ENCODE peak calls at places on chromosome X, in six cellular contexts. K is CD8-positive, alpha-beta memory T cell; W is Karpas-422; B is spleen; N is lung; Q is PC-9. S is an unnamed sample.

GRCh38 chrX:24207826-24208225 is 58.3 kb downstream of the ZFX start:
- DNase-seq in Q (no peak), K (no peak), W (no peak), B (no peak), N (no peak), S (no peak)

GRCh38 chrX:10566726-10567097 is 53.7 kb downstream of the MID1 start:
- DNase-seq in K (no peak), B (no peak), N (no peak), Q (no peak), W (no peak), S (no peak)

GRCh38 chrX:20263474-20263873 is 3.2 kb downstream of the RPS6KA3 start:
- DNase-seq in K (no peak), N (no peak), Q (no peak), B (no peak), W (peak; percentile 40), S (no peak)

GRCh38 chrX:39577976-39578962 is 519.5 kb downstream of the BCOR start:
- DNase-seq in W (peak; percentile 60), K (no peak), B (peak; percentile 78), Q (no peak), N (no peak), S (peak; percentile 30)

GRCh38 chrX:147180886-147181285 is 366.3 kb upstream of the CXorf51A start:
- DNase-seq in K (no peak), B (no peak), W (no peak), N (no peak), Q (no peak), S (no peak)

GRCh38 chrX:30800901-30801300 is 88.2 kb downstream of the TAB3 start:
- DNase-seq in Q (no peak), B (no peak), W (no peak), K (no peak), N (no peak), S (no peak)

GRCh38 chrX:38426785-38427184 is 74.4 kb downstream of the OTC start:
- DNase-seq in Q (no peak), N (no peak), B (no peak), K (no peak), W (no peak), S (no peak)

GRCh38 chrX:47796433-47796906 is 40.2 kb upstream of the ZNF81 start:
- DNase-seq in Q (no peak), N (no peak), B (no peak), W (no peak), K (no peak), S (no peak)

GRCh38 chrX:51860679-51861078 is 32.7 kb upstream of the MAGED1 start:
- DNase-seq in Q (peak; percentile 2), B (no peak), K (no peak), N (no peak), W (peak; percentile 61), S (peak; percentile 3)

GRCh38 chrX:113274345-113274744 is 433.7 kb upstream of the AMOT start:
- DNase-seq in W (no peak), N (no peak), Q (no peak), K (no peak), B (no peak), S (no peak)

GRCh38 chrX:148049441-148049840 is 68.3 kb downstream of the FMR1NB start:
- DNase-seq in Q (no peak), B (no peak), W (peak; percentile 90), K (no peak), N (no peak), S (no peak)

GRCh38 chrX:11244641-11245040 is 48.6 kb upstream of the AMELX start:
- DNase-seq in W (no peak), N (no peak), B (no peak), Q (no peak), K (no peak), S (no peak)

GRCh38 chrX:141415889-141416288 is 168.6 kb downstream of the SPANXA1 start:
- DNase-seq in K (no peak), B (no peak), Q (no peak), W (no peak), N (no peak), S (no peak)

GRCh38 chrX:31070057-31070468 is 1.8 kb downstream of the FTHL17 start:
- DNase-seq in B (no peak), K (no peak), W (no peak), Q (no peak), N (no peak), S (no peak)

GRCh38 chrX:127621780-127622179 is 430.4 kb downstream of the ACTRT1 start:
- DNase-seq in W (no peak), B (no peak), N (no peak), K (no peak), Q (no peak), S (no peak)

GRCh38 chrX:142156567-142156966 is 48.5 kb downstream of the MAGEC2 start:
- DNase-seq in B (no peak), W (no peak), N (no peak), Q (no peak), K (no peak), S (no peak)

GRCh38 chrX:152072236-152072635 is 66.1 kb downstream of the MAGEA10 start:
- DNase-seq in W (no peak), B (no peak), Q (peak; percentile 25), K (no peak), N (no peak), S (no peak)

GRCh38 chrX:139178980-139179379 is 351.6 kb upstream of the F9 start:
- DNase-seq in B (no peak), W (no peak), N (no peak), Q (no peak), K (no peak), S (no peak)

GRCh38 chrX:84123585-84123984 is 64.4 kb downstream of the RPS6KA6 start:
- DNase-seq in Q (no peak), B (no peak), N (no peak), K (no peak), W (no peak), S (no peak)

GRCh38 chrX:103063918-103064434 is at the start of gene BEX1:
- DNase-seq in W (no peak), K (no peak), Q (no peak), N (no peak), B (peak; percentile 78), S (no peak)

GRCh38 chrX:119015407-119016242 is 41.2 kb downstream of the LONRF3 start:
- DNase-seq in W (peak; percentile 92), B (no peak), N (peak; percentile 41), Q (peak; percentile 86), K (no peak), S (no peak)

GRCh38 chrX:53440631-53441517 is 6.7 kb upstream of the HSD17B10 start:
- DNase-seq in K (no peak), B (peak; percentile 82), N (peak; percentile 70), Q (peak; percentile 62), W (no peak), S (no peak)

GRCh38 chrX:21865436-21865835 is 9.6 kb downstream of the YY2 start:
- DNase-seq in K (no peak), N (no peak), B (no peak), W (no peak), Q (no peak), S (no peak)

GRCh38 chrX:148991502-148991901 is 491.1 kb downstream of the AFF2 start:
- DNase-seq in N (no peak), W (no peak), K (no peak), Q (no peak), B (no peak), S (no peak)

GRCh38 chrX:128676651-128677050 is 624.4 kb upstream of the ACTRT1 start:
- DNase-seq in K (no peak), B (no peak), W (no peak), N (no peak), Q (no peak), S (no peak)

GRCh38 chrX:153226344-153227190 is 47.5 kb downstream of the MAGEA1 start:
- DNase-seq in W (peak; percentile 58), Q (peak; percentile 30), N (peak; percentile 90), K (no peak), B (no peak), S (no peak)

GRCh38 chrX:142089193-142089592 is 115.9 kb downstream of the MAGEC2 start:
- DNase-seq in B (no peak), Q (no peak), W (no peak), K (no peak), N (no peak), S (no peak)

GRCh38 chrX:100652266-100652665 is 8.3 kb downstream of the SRPX2 start:
- DNase-seq in N (no peak), W (no peak), K (no peak), Q (no peak), B (no peak), S (no peak)

GRCh38 chrX:39627257-39627656 is 470.5 kb downstream of the BCOR start:
- DNase-seq in K (no peak), Q (no peak), N (no peak), W (no peak), B (no peak), S (no peak)

DNA sequence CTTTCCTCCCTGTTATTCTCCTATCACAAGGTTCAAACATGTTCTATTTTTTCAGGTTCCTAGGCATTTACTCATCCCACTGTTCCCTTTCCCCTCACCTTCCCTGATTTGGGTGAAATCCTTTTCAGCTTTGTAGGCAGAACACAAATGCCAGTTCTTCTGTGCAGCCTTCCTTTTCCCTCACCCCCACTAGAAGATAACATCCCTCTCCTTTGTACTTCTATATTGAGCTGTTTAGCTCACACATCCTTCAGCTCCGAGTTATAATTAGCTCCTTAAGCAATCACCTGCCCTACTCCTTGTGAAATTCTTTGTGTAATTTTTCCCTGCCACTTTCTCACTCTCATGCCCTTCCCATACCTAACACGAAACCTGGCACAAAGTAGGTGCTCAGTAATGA is 240.9 kb downstream of the AR start:
- DNase-seq in B (no peak), N (no peak), W (no peak), Q (no peak), K (no peak), S (no peak)
- H3K36me3 ChIP-seq in B (no peaks in the 10 kb centered on the region), N (no peaks in the 10 kb centered on the region), W (no peaks in the 10 kb centered on the region), Q (no peaks in the 10 kb centered on the region), K (no peaks in the 10 kb centered on the region), S (no peaks in the 10 kb centered on the region)

DNA sequence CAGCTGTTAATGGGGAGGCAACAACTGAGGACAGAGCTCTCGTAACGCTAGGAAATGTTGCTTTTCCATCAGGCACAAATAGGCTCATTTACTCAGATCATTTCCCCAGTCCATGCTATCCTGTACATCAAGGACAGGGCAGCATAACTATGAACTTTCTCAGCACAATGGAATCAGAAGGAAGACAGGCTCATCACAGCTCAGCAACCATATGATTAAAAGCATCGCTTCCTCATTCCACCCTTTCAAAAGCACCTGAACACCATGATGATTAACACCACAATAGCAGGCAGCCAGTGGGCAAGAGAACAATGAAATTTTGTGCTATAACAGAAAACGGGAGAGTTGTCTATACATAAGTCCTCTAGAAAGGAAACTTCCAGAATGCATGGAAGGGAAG is 297.8 kb downstream of the ZNF674 start:
- DNase-seq in K (no peak), N (no peak), B (no peak), Q (no peak), W (no peak), S (no peak)
- H3K27ac ChIP-seq in K (no peak overlapping the region), N (no peak overlapping the region), B (no peak overlapping the region), Q (no peak overlapping the region), W (no peak overlapping the region), S (no peak overlapping the region)

GRCh38 chrX:372856-373640 is 13.7 kb downstream of the PPP2R3B start:
- DNase-seq in N (no peak), B (peak; percentile 72), W (no peak), K (no peak), Q (no peak), S (no peak)
- H3K4me3 ChIP-seq in N (no peak overlapping the region), B (no peak overlapping the region), W (no peak overlapping the region), K (no peak overlapping the region), Q (no peak overlapping the region), S (no peak overlapping the region)

GRCh38 chrX:129791336-129791735 is 11.6 kb downstream of the SASH3 start:
- DNase-seq in Q (no peak), B (peak; percentile 68), N (no peak), W (no peak), K (no peak), S (no peak)
- H3K36me3 ChIP-seq in Q (no peaks in the 10 kb centered on the region), B (peaks cover 97% of the 10 kb centered on the region), N (no peaks in the 10 kb centered on the region), W (no peaks in the 10 kb centered on the region), K (peaks cover 43% of the 10 kb centered on the region), S (peaks cover 12% of the 10 kb centered on the region)

GRCh38 chrX:150649096-150649870 is 43.9 kb upstream of the MTMR1 start:
- DNase-seq in K (no peak), B (no peak), N (no peak), W (no peak), Q (no peak), S (no peak)
- H3K27ac ChIP-seq in K (no peak overlapping the region), B (peak overlapping the region; percentile 59), N (peak overlapping the region; percentile 53), W (no peak overlapping the region), Q (no peak overlapping the region), S (no peak overlapping the region)